ENCODE peak calls at places on chromosomes 11 and 22, in seven cellular contexts. C is NCI-H82, O is NCI-H2171 treated with DMSO at 0.1 percent for 48 hours, S is NCI-H2029, V is GF-D8, D is AG09319, Y is mesenteric fat pad. Q is an unnamed sample.

GRCh38 chr11:119975561-119976152 is 162.3 kb downstream of the TRIM29 start:
- DNase-seq in C (peak; percentile 91), O (peak; percentile 90), S (no peak), V (no peak), D (no peak), Y (no peak), Q (no peak)

GRCh38 chr11:108278546-108278945 is 55.7 kb downstream of the ATM start:
- DNase-seq in C (peak; percentile 94), O (peak; percentile 99), S (no peak), V (no peak), D (no peak), Y (no peak), Q (no peak)

GRCh38 chr11:26028294-26028954 is 303.5 kb upstream of the ANO3 start:
- DNase-seq in C (no peak), O (no peak), S (no peak), V (no peak), D (peak; percentile 8), Y (no peak), Q (peak; percentile 19)

GRCh38 chr11:18384157-18384641 is 10.2 kb upstream of the LDHA start:
- DNase-seq in C (peak; percentile 45), O (no peak), S (peak; percentile 22), V (peak; percentile 19), D (peak; percentile 77), Y (no peak), Q (peak; percentile 14)

GRCh38 chr22:21025266-21025665 is 7.1 kb downstream of the SLC7A4 start:
- DNase-seq in C (no peak), O (no peak), S (no peak), V (no peak), D (no peak), Y (no peak), Q (no peak)

GRCh38 chr11:79744941-79745340 is 304.1 kb upstream of the TENM4 start:
- DNase-seq in C (no peak), O (no peak), S (no peak), V (no peak), D (no peak), Y (no peak), Q (peak; percentile 20)

GRCh38 chr11:92739020-92739419 is 230.4 kb upstream of the MTNR1B start:
- DNase-seq in C (peak; percentile 58), O (no peak), S (no peak), V (no peak), D (no peak), Y (no peak), Q (peak; percentile 24)

GRCh38 chr11:47917643-47918369 is 62.6 kb upstream of the PTPRJ start:
- DNase-seq in C (peak; percentile 43), O (peak; percentile 97), S (peak; percentile 100), V (peak; percentile 92), D (peak; percentile 99), Y (peak; percentile 91), Q (peak; percentile 76)

GRCh38 chr11:35247428-35247827 is 108.5 kb downstream of the CD44 start:
- DNase-seq in C (no peak), O (no peak), S (no peak), V (no peak), D (no peak), Y (no peak), Q (no peak)

GRCh38 chr11:69199583-69200295 is 44.0 kb downstream of the SMIM38 start:
- DNase-seq in C (no peak), O (no peak), S (no peak), V (no peak), D (no peak), Y (no peak), Q (no peak)

GRCh38 chr11:128453444-128454336 is 133.7 kb downstream of the ETS1 start:
- DNase-seq in C (no peak), O (no peak), S (peak; percentile 48), V (no peak), D (peak; percentile 86), Y (no peak), Q (peak; percentile 57)

GRCh38 chr11:128916037-128916572 is 24.9 kb downstream of the KCNJ5 start:
- DNase-seq in C (no peak), O (no peak), S (no peak), V (no peak), D (no peak), Y (no peak), Q (no peak)

GRCh38 chr22:32020117-32020516 is 22.9 kb upstream of the SLC5A1 start:
- DNase-seq in C (no peak), O (no peak), S (no peak), V (no peak), D (no peak), Y (no peak), Q (peak; percentile 23)

GRCh38 chr22:49753961-49754673 is 73.6 kb downstream of the BRD1 start:
- DNase-seq in C (no peak), O (no peak), S (peak; percentile 46), V (no peak), D (no peak), Y (peak; percentile 82), Q (no peak)

Q was measured in retinal pigment epithelial cell.